ENCODE peak calls at places on chromosomes 6 and 20, in five cellular contexts. One of them, this sample, is unnamed.

GRCh38 chr6:139538366-139538765 is 163.9 kb upstream of the CITED2 start:
- DNase-seq in GM03348: no peak
- DNase-seq in CD8-positive, alpha-beta memory T cell: no peak
- DNase-seq in left cardiac atrium: no peak
- DNase-seq in stimulated activated CD4-positive, alpha-beta T cell treated with anti-CD3 and anti-CD28 coated beads, Interleukin-2, amount 100 ng/mL, for 48 hours: no peak
- DNase-seq in this sample: no peak

GRCh38 chr20:5864428-5864827 is 85.9 kb downstream of the TRMT6 start:
- DNase-seq in left cardiac atrium: no peak
- DNase-seq in stimulated activated CD4-positive, alpha-beta T cell treated with anti-CD3 and anti-CD28 coated beads, Interleukin-2, amount 100 ng/mL, for 48 hours: no peak
- DNase-seq in GM03348: no peak
- DNase-seq in CD8-positive, alpha-beta memory T cell: no peak
- DNase-seq in this sample: no peak

GRCh38 chr6:15457903-15458530 is 204.8 kb downstream of the DTNBP1 start:
- DNase-seq in CD8-positive, alpha-beta memory T cell: no peak
- DNase-seq in left cardiac atrium: no peak
- DNase-seq in stimulated activated CD4-positive, alpha-beta T cell treated with anti-CD3 and anti-CD28 coated beads, Interleukin-2, amount 100 ng/mL, for 48 hours: no peak
- DNase-seq in GM03348: no peak
- DNase-seq in this sample: no peak

GRCh38 chr6:159282351-159282750 is 113.2 kb downstream of the FNDC1 start:
- DNase-seq in stimulated activated CD4-positive, alpha-beta T cell treated with anti-CD3 and anti-CD28 coated beads, Interleukin-2, amount 100 ng/mL, for 48 hours: no peak
- DNase-seq in CD8-positive, alpha-beta memory T cell: no peak
- DNase-seq in left cardiac atrium: no peak
- DNase-seq in GM03348: peak
- DNase-seq in this sample: no peak

GRCh38 chr6:130076512-130076911 is 58.1 kb downstream of the L3MBTL3 start:
- DNase-seq in GM03348: no peak
- DNase-seq in stimulated activated CD4-positive, alpha-beta T cell treated with anti-CD3 and anti-CD28 coated beads, Interleukin-2, amount 100 ng/mL, for 48 hours: no peak
- DNase-seq in left cardiac atrium: no peak
- DNase-seq in CD8-positive, alpha-beta memory T cell: no peak
- DNase-seq in this sample: no peak

GRCh38 chr6:151111670-151112069 is 128.1 kb upstream of the AKAP12 start:
- DNase-seq in left cardiac atrium: no peak
- DNase-seq in GM03348: no peak
- DNase-seq in stimulated activated CD4-positive, alpha-beta T cell treated with anti-CD3 and anti-CD28 coated beads, Interleukin-2, amount 100 ng/mL, for 48 hours: no peak
- DNase-seq in CD8-positive, alpha-beta memory T cell: no peak
- DNase-seq in this sample: no peak

GRCh38 chr20:50537546-50538201 is 27.5 kb downstream of the PTPN1 start:
- DNase-seq in left cardiac atrium: no peak
- DNase-seq in stimulated activated CD4-positive, alpha-beta T cell treated with anti-CD3 and anti-CD28 coated beads, Interleukin-2, amount 100 ng/mL, for 48 hours: no peak
- DNase-seq in GM03348: no peak
- DNase-seq in CD8-positive, alpha-beta memory T cell: no peak
- DNase-seq in this sample: no peak

GRCh38 chr6:147793871-147794643 is 285.6 kb downstream of the SAMD5 start:
- DNase-seq in left cardiac atrium: no peak
- DNase-seq in CD8-positive, alpha-beta memory T cell: no peak
- DNase-seq in stimulated activated CD4-positive, alpha-beta T cell treated with anti-CD3 and anti-CD28 coated beads, Interleukin-2, amount 100 ng/mL, for 48 hours: no peak
- DNase-seq in GM03348: no peak
- DNase-seq in this sample: no peak

GRCh38 chr6:76264466-76264865 is 192.0 kb upstream of the IMPG1 start:
- DNase-seq in stimulated activated CD4-positive, alpha-beta T cell treated with anti-CD3 and anti-CD28 coated beads, Interleukin-2, amount 100 ng/mL, for 48 hours: no peak
- DNase-seq in GM03348: no peak
- DNase-seq in left cardiac atrium: no peak
- DNase-seq in CD8-positive, alpha-beta memory T cell: no peak
- DNase-seq in this sample: no peak

GRCh38 chr6:152221806-152222628 is 414.5 kb downstream of the ESR1 start:
- DNase-seq in CD8-positive, alpha-beta memory T cell: no peak
- DNase-seq in stimulated activated CD4-positive, alpha-beta T cell treated with anti-CD3 and anti-CD28 coated beads, Interleukin-2, amount 100 ng/mL, for 48 hours: no peak
- DNase-seq in left cardiac atrium: no peak
- DNase-seq in GM03348: no peak
- DNase-seq in this sample: no peak

This sample was measured in iPS DF 6.9.